ENCODE peak calls at places on chromosomes 1 and 21, in six cellular contexts. One of them, this sample, is unnamed.

GRCh38 chr1:31218705-31219104 is 21.0 kb downstream of the NKAIN1 start:
- DNase-seq in PC-3: no peak
- DNase-seq in AG09309: no peak
- DNase-seq in Peyer's patch: no peak
- DNase-seq in RWPE1: no peak
- DNase-seq in fibroblast of pulmonary artery: no peak
- DNase-seq in this sample: no peak

GRCh38 chr1:38208720-38209632 is 162.4 kb upstream of the POU3F1 start:
- DNase-seq in PC-3: no peak
- DNase-seq in AG09309: no peak
- DNase-seq in Peyer's patch: no peak
- DNase-seq in RWPE1: no peak
- DNase-seq in fibroblast of pulmonary artery: peak; percentile 2
- DNase-seq in this sample: no peak

GRCh38 chr1:205542367-205542766 is 37.9 kb downstream of the CDK18 start:
- DNase-seq in PC-3: no peak
- DNase-seq in AG09309: no peak
- DNase-seq in Peyer's patch: peak; percentile 39
- DNase-seq in RWPE1: no peak
- DNase-seq in fibroblast of pulmonary artery: no peak
- DNase-seq in this sample: no peak

GRCh38 chr1:64515427-64515826 is 45.5 kb downstream of the CACHD1 start:
- DNase-seq in PC-3: no peak
- DNase-seq in AG09309: peak; percentile 55
- DNase-seq in Peyer's patch: peak; percentile 63
- DNase-seq in RWPE1: no peak
- DNase-seq in fibroblast of pulmonary artery: peak; percentile 87
- DNase-seq in this sample: peak; percentile 67

GRCh38 chr1:212540031-212540430 is 68.5 kb upstream of the ATF3 start:
- DNase-seq in PC-3: no peak
- DNase-seq in AG09309: no peak
- DNase-seq in Peyer's patch: no peak
- DNase-seq in RWPE1: no peak
- DNase-seq in fibroblast of pulmonary artery: no peak
- DNase-seq in this sample: no peak

GRCh38 chr1:92961896-92962752 is 862 bp upstream of the DIPK1A start:
- DNase-seq in PC-3: peak; percentile 49
- DNase-seq in AG09309: peak; percentile 40
- DNase-seq in Peyer's patch: peak; percentile 80
- DNase-seq in RWPE1: peak; percentile 55
- DNase-seq in fibroblast of pulmonary artery: peak; percentile 80
- DNase-seq in this sample: peak; percentile 67

GRCh38 chr1:69126761-69127160 is 441.0 kb upstream of the LRRC7 start:
- DNase-seq in PC-3: no peak
- DNase-seq in AG09309: no peak
- DNase-seq in Peyer's patch: no peak
- DNase-seq in RWPE1: no peak
- DNase-seq in fibroblast of pulmonary artery: no peak
- DNase-seq in this sample: no peak

GRCh38 chr21:33844104-33844889 is 71.3 kb downstream of the ATP5PO start:
- DNase-seq in PC-3: no peak
- DNase-seq in AG09309: peak; percentile 62
- DNase-seq in Peyer's patch: no peak
- DNase-seq in RWPE1: no peak
- DNase-seq in fibroblast of pulmonary artery: peak; percentile 55
- DNase-seq in this sample: no peak

GRCh38 chr1:58017641-58018040 is 528.9 kb downstream of the OMA1 start:
- DNase-seq in PC-3: no peak
- DNase-seq in AG09309: no peak
- DNase-seq in Peyer's patch: no peak
- DNase-seq in RWPE1: no peak
- DNase-seq in fibroblast of pulmonary artery: no peak
- DNase-seq in this sample: no peak

GRCh38 chr1:228364706-228365213 is 41.9 kb downstream of the TRIM11 start:
- DNase-seq in PC-3: no peak
- DNase-seq in AG09309: no peak
- DNase-seq in Peyer's patch: no peak
- DNase-seq in RWPE1: no peak
- DNase-seq in fibroblast of pulmonary artery: no peak
- DNase-seq in this sample: no peak

GRCh38 chr1:29900086-29900485 is 663.8 kb downstream of the PTPRU start:
- DNase-seq in PC-3: no peak
- DNase-seq in AG09309: no peak
- DNase-seq in Peyer's patch: no peak
- DNase-seq in RWPE1: no peak
- DNase-seq in fibroblast of pulmonary artery: no peak
- DNase-seq in this sample: no peak

GRCh38 chr1:248858096-248858890 is 592 bp downstream of the ZNF692 start:
- DNase-seq in PC-3: peak; percentile 91
- DNase-seq in AG09309: no peak
- DNase-seq in Peyer's patch: peak; percentile 75
- DNase-seq in RWPE1: peak; percentile 65
- DNase-seq in fibroblast of pulmonary artery: peak; percentile 58
- DNase-seq in this sample: peak; percentile 15

GRCh38 chr1:246602194-246602593 is 35.9 kb downstream of the CNST start:
- DNase-seq in PC-3: no peak
- DNase-seq in AG09309: no peak
- DNase-seq in Peyer's patch: no peak
- DNase-seq in RWPE1: no peak
- DNase-seq in fibroblast of pulmonary artery: no peak
- DNase-seq in this sample: no peak

GRCh38 chr1:117826551-117827078 is 102.8 kb downstream of the GDAP2 start:
- DNase-seq in PC-3: peak; percentile 97
- DNase-seq in AG09309: peak; percentile 88
- DNase-seq in Peyer's patch: no peak
- DNase-seq in RWPE1: peak; percentile 89
- DNase-seq in fibroblast of pulmonary artery: peak; percentile 80
- DNase-seq in this sample: no peak

GRCh38 chr1:8392522-8392921 is 74.6 kb downstream of the SLC45A1 start:
- DNase-seq in PC-3: no peak
- DNase-seq in AG09309: no peak
- DNase-seq in Peyer's patch: no peak
- DNase-seq in RWPE1: no peak
- DNase-seq in fibroblast of pulmonary artery: no peak
- DNase-seq in this sample: no peak

GRCh38 chr1:94542088-94542671 is 621 bp upstream of the F3 start:
- DNase-seq in PC-3: peak; percentile 12
- DNase-seq in AG09309: no peak
- DNase-seq in Peyer's patch: peak; percentile 61
- DNase-seq in RWPE1: no peak
- DNase-seq in fibroblast of pulmonary artery: peak; percentile 51
- DNase-seq in this sample: no peak

GRCh38 chr1:169491845-169492281 is 6.1 kb upstream of the SLC19A2 start:
- DNase-seq in PC-3: no peak
- DNase-seq in AG09309: no peak
- DNase-seq in Peyer's patch: no peak
- DNase-seq in RWPE1: no peak
- DNase-seq in fibroblast of pulmonary artery: no peak
- DNase-seq in this sample: no peak

GRCh38 chr21:45004481-45005263 is 64.8 kb downstream of the SLX9 start:
- DNase-seq in PC-3: peak; percentile 32
- DNase-seq in AG09309: no peak
- DNase-seq in Peyer's patch: no peak
- DNase-seq in RWPE1: no peak
- DNase-seq in fibroblast of pulmonary artery: no peak
- DNase-seq in this sample: no peak

GRCh38 chr1:56330400-56331026 is 248.8 kb downstream of the PLPP3 start:
- DNase-seq in PC-3: peak; percentile 58
- DNase-seq in AG09309: peak; percentile 24
- DNase-seq in Peyer's patch: no peak
- DNase-seq in RWPE1: peak; percentile 9
- DNase-seq in fibroblast of pulmonary artery: peak; percentile 65
- DNase-seq in this sample: no peak

GRCh38 chr1:93178418-93178817 is 1.8 kb downstream of the TMED5 start:
- DNase-seq in PC-3: no peak
- DNase-seq in AG09309: no peak
- DNase-seq in Peyer's patch: no peak
- DNase-seq in RWPE1: peak; percentile 33
- DNase-seq in fibroblast of pulmonary artery: peak; percentile 30
- DNase-seq in this sample: no peak

GRCh38 chr1:187264995-187265602 is 436.4 kb downstream of the PLA2G4A start:
- DNase-seq in PC-3: peak; percentile 68
- DNase-seq in AG09309: no peak
- DNase-seq in Peyer's patch: no peak
- DNase-seq in RWPE1: peak; percentile 58
- DNase-seq in fibroblast of pulmonary artery: peak; percentile 59
- DNase-seq in this sample: no peak

GRCh38 chr1:206674745-206675175 is 9.9 kb upstream of the MAPKAPK2 start:
- DNase-seq in PC-3: peak; percentile 100
- DNase-seq in AG09309: peak; percentile 98
- DNase-seq in Peyer's patch: peak; percentile 84
- DNase-seq in RWPE1: peak; percentile 95
- DNase-seq in fibroblast of pulmonary artery: peak; percentile 99
- DNase-seq in this sample: peak; percentile 95

GRCh38 chr1:158289722-158290570 is at the start of gene CD1C:
- DNase-seq in PC-3: no peak
- DNase-seq in AG09309: no peak
- DNase-seq in Peyer's patch: no peak
- DNase-seq in RWPE1: no peak
- DNase-seq in fibroblast of pulmonary artery: no peak
- DNase-seq in this sample: no peak

GRCh38 chr1:7127322-7128050 is 342.2 kb downstream of the CAMTA1 start:
- DNase-seq in PC-3: no peak
- DNase-seq in AG09309: no peak
- DNase-seq in Peyer's patch: no peak
- DNase-seq in RWPE1: no peak
- DNase-seq in fibroblast of pulmonary artery: no peak
- DNase-seq in this sample: no peak

GRCh38 chr1:25673962-25674928 is 57.7 kb downstream of the MAN1C1 start:
- DNase-seq in PC-3: peak; percentile 15
- DNase-seq in AG09309: no peak
- DNase-seq in Peyer's patch: no peak
- DNase-seq in RWPE1: no peak
- DNase-seq in fibroblast of pulmonary artery: no peak
- DNase-seq in this sample: no peak

GRCh38 chr1:110505596-110505995 is 13.4 kb downstream of the KCNA10 start:
- DNase-seq in PC-3: no peak
- DNase-seq in AG09309: no peak
- DNase-seq in Peyer's patch: no peak
- DNase-seq in RWPE1: no peak
- DNase-seq in fibroblast of pulmonary artery: no peak
- DNase-seq in this sample: no peak

GRCh38 chr1:245363821-245364220 is 209.0 kb downstream of the KIF26B start:
- DNase-seq in PC-3: no peak
- DNase-seq in AG09309: no peak
- DNase-seq in Peyer's patch: no peak
- DNase-seq in RWPE1: no peak
- DNase-seq in fibroblast of pulmonary artery: no peak
- DNase-seq in this sample: no peak
- TF ChIP-seq CTCF in PC-3: no peak
- TF ChIP-seq CTCF in AG09309: no peak
- TF ChIP-seq CTCF in Peyer's patch: no peak
- TF ChIP-seq CTCF in RWPE1: no peak
- TF ChIP-seq CTCF in fibroblast of pulmonary artery: no peak
- TF ChIP-seq CTCF in this sample: no peak

DNA sequence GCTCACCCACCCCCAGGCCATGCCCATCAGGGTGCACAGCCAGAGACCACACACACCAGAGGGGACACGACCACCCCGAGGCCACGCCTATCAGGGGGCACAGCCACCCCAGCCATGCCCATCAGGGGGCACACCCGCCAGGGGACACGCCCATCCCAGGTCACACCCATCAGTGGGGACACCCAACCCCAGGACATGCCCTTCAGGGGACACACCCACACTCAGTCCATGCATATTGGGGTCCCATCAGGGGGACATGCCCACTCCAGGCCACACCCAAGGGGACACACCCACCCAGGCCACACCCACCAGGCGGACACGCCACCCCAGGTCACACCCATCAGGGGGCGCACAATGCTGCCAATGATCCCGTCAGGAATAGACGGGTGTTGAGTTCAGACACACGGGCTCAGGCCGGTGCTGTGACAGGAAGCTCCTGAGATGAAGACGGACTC is 20.7 kb downstream of the MCM3AP start:
- DNase-seq in PC-3: no peak
- DNase-seq in AG09309: no peak
- DNase-seq in Peyer's patch: no peak
- DNase-seq in RWPE1: no peak
- DNase-seq in fibroblast of pulmonary artery: no peak
- DNase-seq in this sample: no peak
- TF ChIP-seq CTCF in PC-3: no peak
- TF ChIP-seq CTCF in AG09309: no peak
- TF ChIP-seq CTCF in Peyer's patch: no peak
- TF ChIP-seq CTCF in RWPE1: no peak
- TF ChIP-seq CTCF in fibroblast of pulmonary artery: no peak
- TF ChIP-seq CTCF in this sample: no peak

DNA sequence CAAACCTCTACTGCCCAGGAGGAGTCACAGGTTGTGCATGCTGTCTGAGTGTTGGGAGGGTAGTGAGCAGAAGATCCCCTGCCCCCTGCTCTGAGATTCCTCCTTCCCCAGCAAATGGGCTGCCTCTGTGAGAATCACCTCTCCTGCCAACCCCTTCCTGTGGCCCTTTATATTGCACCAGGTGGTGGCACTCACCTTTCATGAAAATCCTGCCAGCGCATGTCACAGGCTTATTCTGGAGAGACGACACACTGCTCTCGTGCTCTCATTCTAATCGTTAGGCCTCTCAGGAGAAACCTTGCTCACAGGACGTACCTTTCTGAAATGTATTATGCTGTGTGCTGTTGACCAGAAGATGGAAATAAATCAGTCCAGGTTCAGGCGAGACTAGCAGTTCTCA is 113.7 kb downstream of the RGL1 start:
- DNase-seq in PC-3: no peak
- DNase-seq in AG09309: no peak
- DNase-seq in Peyer's patch: no peak
- DNase-seq in RWPE1: no peak
- DNase-seq in fibroblast of pulmonary artery: no peak
- DNase-seq in this sample: no peak
- TF ChIP-seq CTCF in PC-3: no peak
- TF ChIP-seq CTCF in AG09309: no peak
- TF ChIP-seq CTCF in Peyer's patch: no peak
- TF ChIP-seq CTCF in RWPE1: no peak
- TF ChIP-seq CTCF in fibroblast of pulmonary artery: no peak
- TF ChIP-seq CTCF in this sample: no peak

DNA sequence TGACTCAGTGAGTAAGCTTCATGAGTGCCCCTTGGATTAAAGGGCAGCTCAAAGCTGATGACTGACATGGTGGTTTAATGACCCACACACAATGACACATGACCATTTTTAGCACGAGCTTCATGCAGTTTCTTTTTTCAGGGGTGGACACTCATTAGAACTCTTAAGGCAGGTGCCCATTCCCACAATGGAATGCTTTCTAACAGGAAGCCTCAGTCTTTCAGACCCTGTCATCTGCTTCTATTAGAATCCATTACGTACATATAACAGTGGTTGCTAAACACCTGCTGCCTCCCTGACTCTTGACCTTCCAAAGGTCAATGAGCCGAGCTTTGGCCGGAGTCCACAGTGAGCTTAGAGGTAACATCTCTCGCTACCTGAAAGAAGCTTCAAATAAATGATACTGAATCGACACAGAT is 27.4 kb downstream of the AKNAD1 start:
- DNase-seq in PC-3: peak; percentile 49
- DNase-seq in AG09309: no peak
- DNase-seq in Peyer's patch: peak; percentile 75
- DNase-seq in RWPE1: no peak
- DNase-seq in fibroblast of pulmonary artery: no peak
- DNase-seq in this sample: no peak
- TF ChIP-seq CTCF in PC-3: no peak
- TF ChIP-seq CTCF in AG09309: no peak
- TF ChIP-seq CTCF in Peyer's patch: no peak
- TF ChIP-seq CTCF in RWPE1: no peak
- TF ChIP-seq CTCF in fibroblast of pulmonary artery: no peak
- TF ChIP-seq CTCF in this sample: no peak